ENCODE peak calls at places on chromosomes 6 and 20, in four cellular contexts. Z is T-helper 1 cell; U is stimulated activated CD4-positive, alpha-beta T cell treated with anti-CD3 and anti-CD28 coated beads, Interleukin-4, amount 100 ng/mL, for 48 hours; T is astrocyte of the spinal cord. L is an unnamed sample.

GRCh38 chr6:145214570-145214969 is 520.8 kb downstream of the EPM2A start:
- DNase-seq in Z (no peak), U (no peak), T (peak), L (no peak)

GRCh38 chr6:148969679-148970078 is 222.8 kb downstream of the UST start:
- DNase-seq in Z (no peak), U (no peak), T (peak), L (peak)

GRCh38 chr6:3577517-3577916 is 120.7 kb upstream of the SLC22A23 start:
- DNase-seq in Z (no peak), U (no peak), T (no peak), L (no peak)

GRCh38 chr6:148392611-148393160 is 50.0 kb downstream of the SASH1 start:
- DNase-seq in Z (no peak), U (no peak), T (no peak), L (no peak)

GRCh38 chr20:62473200-62473585 is 2.6 kb downstream of the GATA5 start:
- DNase-seq in Z (no peak), U (no peak), T (no peak), L (no peak)

GRCh38 chr20:3563548-3564177 is 92.8 kb downstream of the ATRN start:
- DNase-seq in Z (no peak), U (no peak), T (peak), L (peak)

GRCh38 chr20:32291166-32291565 is 13.7 kb downstream of the KIF3B start:
- DNase-seq in Z (no peak), U (no peak), T (no peak), L (no peak)

GRCh38 chr6:49551126-49551865 is 828 bp downstream of the C6orf141 start:
- DNase-seq in Z (no peak), U (no peak), T (peak), L (no peak)

GRCh38 chr6:14372738-14373484 is 255.3 kb downstream of the CD83 start:
- DNase-seq in Z (no peak), U (no peak), T (no peak), L (no peak)

GRCh38 chr6:99993533-99994251 is at the start of gene MCHR2:
- DNase-seq in Z (no peak), U (no peak), T (no peak), L (no peak)

GRCh38 chr6:69796081-69796626 is 656 bp downstream of the LMBRD1 start:
- DNase-seq in Z (peak), U (no peak), T (peak), L (no peak)

GRCh38 chr6:166474721-166475565 is 92.2 kb upstream of the MPC1 start:
- DNase-seq in Z (no peak), U (no peak), T (no peak), L (no peak)

GRCh38 chr20:36060676-36061075 is 92.3 kb downstream of the CNBD2 start:
- DNase-seq in Z (no peak), U (no peak), T (no peak), L (no peak)

GRCh38 chr6:167668019-167668753 is 158.5 kb upstream of the AFDN start:
- DNase-seq in Z (no peak), U (no peak), T (no peak), L (no peak)

GRCh38 chr6:40948598-40948997 is 90.4 kb downstream of the UNC5CL start:
- DNase-seq in Z (no peak), U (no peak), T (no peak), L (no peak)

GRCh38 chr6:169159331-169159730 is 94.3 kb downstream of the THBS2 start:
- DNase-seq in Z (no peak), U (no peak), T (no peak), L (no peak)

GRCh38 chr6:169702640-169703246 is 817 bp downstream of the C6orf120 start:
- DNase-seq in Z (no peak), U (peak), T (peak), L (no peak)

GRCh38 chr20:8131598-8132014 is 460 bp upstream of the PLCB1 start:
- DNase-seq in Z (no peak), U (no peak), T (no peak), L (no peak)

GRCh38 chr6:95847061-95847460 is 168.7 kb upstream of the FUT9 start:
- DNase-seq in Z (no peak), U (no peak), T (no peak), L (no peak)

GRCh38 chr6:2796884-2797283 is 31.7 kb downstream of the WRNIP1 start:
- DNase-seq in Z (no peak), U (no peak), T (no peak), L (no peak)

GRCh38 chr20:45917790-45918141 is 5.8 kb upstream of the PLTP start:
- DNase-seq in Z (no peak), U (no peak), T (no peak), L (no peak)